ENCODE peak calls at places on chromosome 1, in ten cellular contexts. D, E, C, V, F, L, U, X, M and A are unnamed samples. For H3K9me3, the result is how much of the 10 kb centered on the place peaks cover.

GRCh38 chr1:118785246-118785645 is 202.9 kb downstream of the TBX15 start:
- DNase-seq in D (no peak), E (no peak), C (no peak), V (no peak), F (peak), L (no peak), U (no peak), X (peak), M (peak), A (no peak)

GRCh38 chr1:65512383-65512782 is 91.9 kb downstream of the LEPR start:
- DNase-seq in D (peak), E (no peak), C (no peak), V (no peak), F (no peak), L (no peak), U (no peak), X (no peak), M (no peak), A (no peak)

GRCh38 chr1:181391297-181391905 is 91.9 kb upstream of the CACNA1E start:
- DNase-seq in D (no peak), E (no peak), C (no peak), V (no peak), F (no peak), L (no peak), U (no peak), X (no peak), M (no peak), A (no peak)

GRCh38 chr1:14321413-14321812 is 277.1 kb upstream of the KAZN start:
- DNase-seq in D (no peak), E (no peak), C (no peak), V (no peak), F (no peak), L (no peak), U (no peak), X (no peak), M (no peak), A (no peak)

GRCh38 chr1:72547412-72547811 is 265.1 kb upstream of the NEGR1 start:
- DNase-seq in D (no peak), E (no peak), C (no peak), V (no peak), F (no peak), L (no peak), U (no peak), X (no peak), M (no peak), A (no peak)

GRCh38 chr1:207025144-207025880 is 7.2 kb downstream of the C1orf116 start:
- DNase-seq in D (no peak), E (no peak), C (no peak), V (no peak), F (no peak), L (no peak), U (no peak), X (no peak), M (no peak), A (no peak)

GRCh38 chr1:23644555-23644866 is 47.1 kb upstream of the RPL11 start:
- DNase-seq in D (no peak), E (no peak), C (no peak), V (peak), F (no peak), L (no peak), U (no peak), X (no peak), M (no peak), A (no peak)

GRCh38 chr1:8477983-8478362 is 160.1 kb downstream of the SLC45A1 start:
- DNase-seq in D (no peak), E (no peak), C (no peak), V (no peak), F (no peak), L (no peak), U (no peak), X (no peak), M (no peak), A (no peak)

DNA sequence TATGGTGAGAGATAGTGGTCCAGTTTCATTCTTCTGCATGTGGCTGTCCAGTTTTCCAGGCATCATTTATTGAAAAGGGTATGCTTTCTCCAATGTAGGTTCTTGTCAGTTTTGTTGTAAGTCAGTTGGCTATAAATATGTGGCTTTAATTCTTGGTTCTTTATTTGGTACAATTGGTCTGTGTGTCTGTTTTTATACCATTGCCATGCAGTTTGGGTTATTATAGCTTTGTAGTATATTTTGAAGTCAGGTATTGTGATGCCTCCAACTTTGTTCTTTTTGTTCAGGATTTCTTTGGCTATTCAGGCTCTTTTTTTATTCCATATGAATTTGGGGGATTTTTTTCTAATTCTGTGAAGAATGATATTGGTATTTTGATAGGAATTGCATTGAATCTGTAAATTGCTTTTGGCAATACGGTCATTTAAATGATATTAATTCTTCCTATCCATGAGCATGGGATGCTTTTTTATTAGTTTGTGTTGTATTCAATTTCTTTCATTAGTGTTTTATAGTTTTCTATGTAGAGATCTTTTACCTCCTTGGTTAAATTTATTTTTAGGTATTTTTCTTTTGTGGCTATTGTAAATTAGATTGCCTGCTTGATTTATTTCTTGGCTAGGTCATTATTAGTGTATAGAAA is 3.3 kb downstream of the DNAH14 start:
- DNase-seq in D (no peak), E (no peak), C (no peak), V (no peak), F (no peak), L (no peak), U (no peak), X (no peak), M (no peak), A (no peak)
- H3K9me3 ChIP-seq in D (under half), E (under half), C (under half), V (under half), F (under half), L (under half), U (under half), X (under half), M (under half), A (under half)

GRCh38 chr1:196535727-196536126 is 72.5 kb downstream of the KCNT2 start:
- DNase-seq in D (no peak), E (peak), C (no peak), V (peak), F (no peak), L (no peak), U (no peak), X (peak), M (no peak), A (no peak)

DNA sequence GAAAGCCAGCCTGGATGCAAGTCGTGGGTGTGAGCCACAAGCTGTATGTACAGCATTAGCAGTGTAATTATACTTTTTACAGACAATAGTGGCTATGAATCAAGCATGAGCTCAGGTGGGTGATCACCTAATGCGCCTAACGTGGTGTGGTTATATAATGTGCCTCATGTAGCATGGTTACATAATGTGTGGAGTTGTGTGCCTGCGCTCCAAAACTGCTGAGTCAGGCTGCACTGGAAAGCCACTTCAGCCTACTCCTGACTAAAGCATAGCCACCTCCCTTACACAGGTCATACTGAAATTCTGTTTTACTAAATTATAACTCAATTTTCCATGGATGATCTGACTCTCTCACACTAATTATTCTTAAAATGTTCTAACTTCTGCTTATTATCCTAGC is 69.8 kb downstream of the KCNT2 start:
- DNase-seq in D (no peak), E (no peak), C (no peak), V (no peak), F (no peak), L (no peak), U (no peak), X (peak), M (no peak), A (no peak)
- H3K9me3 ChIP-seq in D (under half), E (under half), C (under half), V (under half), F (under half), L (under half), U (under half), X (under half), M (under half), A (under half)

DNA sequence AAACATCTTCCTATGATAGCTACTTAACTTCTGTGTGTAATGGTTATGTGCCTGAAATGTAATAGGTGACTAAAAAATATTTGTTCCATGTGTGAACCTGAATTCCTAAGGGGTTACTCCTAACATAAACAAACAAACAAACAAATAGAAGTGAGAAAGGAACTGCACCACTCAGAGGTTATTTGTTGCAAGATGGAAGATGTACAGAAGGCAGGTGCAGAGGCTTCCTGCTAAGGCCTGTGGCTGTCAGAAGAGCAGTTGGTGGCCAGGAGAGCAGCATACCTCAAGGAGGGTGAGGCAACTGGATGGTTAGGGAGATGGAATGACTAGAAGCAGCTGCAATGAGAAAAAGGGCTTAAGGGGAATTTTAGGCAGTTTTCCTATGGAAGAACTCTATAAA is 940.6 kb downstream of the TTLL7 start:
- DNase-seq in D (no peak), E (no peak), C (no peak), V (no peak), F (no peak), L (no peak), U (no peak), X (no peak), M (no peak), A (no peak)
- H3K9me3 ChIP-seq in D (under half), E (under half), C (under half), V (under half), F (under half), L (under half), U (under half), X (under half), M (under half), A (under half)

GRCh38 chr1:5779608-5780323 is 212.5 kb downstream of the NPHP4 start:
- DNase-seq in D (no peak), E (no peak), C (no peak), V (peak), F (peak), L (no peak), U (no peak), X (no peak), M (no peak), A (no peak)

GRCh38 chr1:5781079-5781478 is 211.1 kb downstream of the NPHP4 start:
- DNase-seq in D (no peak), E (no peak), C (no peak), V (no peak), F (no peak), L (no peak), U (no peak), X (no peak), M (no peak), A (no peak)

DNA sequence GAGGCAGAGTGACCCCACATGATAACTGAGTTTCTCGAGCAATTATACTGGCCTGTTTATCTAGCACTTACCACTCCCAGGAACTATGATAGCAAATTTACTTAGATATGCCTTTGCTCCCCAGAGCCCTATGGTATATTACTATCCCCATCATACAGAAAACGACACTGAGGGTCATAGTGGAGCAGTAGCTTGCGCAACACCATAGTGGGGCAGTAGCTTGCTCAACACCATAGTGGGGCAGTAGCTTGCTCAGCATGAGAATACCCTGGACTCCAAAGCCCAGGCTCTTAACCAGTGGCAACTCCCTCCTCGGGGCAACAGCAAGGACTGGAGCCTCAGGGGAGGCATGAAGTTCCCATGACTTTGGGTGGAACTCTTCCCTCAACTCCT is 211.9 kb downstream of the NPHP4 start:
- DNase-seq in D (no peak), E (no peak), C (no peak), V (no peak), F (no peak), L (no peak), U (no peak), X (no peak), M (no peak), A (no peak)
- H3K9me3 ChIP-seq in D (under half), E (under half), C (under half), V (under half), F (under half), L (under half), U (under half), X (under half), M (under half), A (under half)